ENCODE peak calls at places on chromosomes 7 and 10, in seven cellular contexts. K, M, S, P, Z, J and X are unnamed samples.

GRCh38 chr10:75197906-75198305 is 12.7 kb upstream of the VDAC2 start:
- DNase-seq in J (no peak), M (no peak), S (peak; percentile 17), P (no peak), K (no peak), Z (no peak), X (no peak)

GRCh38 chr7:55574062-55574717 is 1.9 kb upstream of the VOPP1 start:
- DNase-seq in M (no peak), Z (no peak), P (peak; percentile 28), J (no peak), K (no peak), S (no peak), X (no peak)

GRCh38 chr10:58299580-58299979 is 30.6 kb downstream of the CISD1 start:
- DNase-seq in K (peak; percentile 65), S (peak; percentile 73), J (peak; percentile 83), Z (peak; percentile 43), M (no peak), P (peak; percentile 57), X (peak; percentile 28)

GRCh38 chr7:27619492-27619891 is 43.2 kb downstream of the HIBADH start:
- DNase-seq in S (no peak), P (no peak), J (no peak), M (no peak), K (no peak), Z (no peak), X (no peak)

GRCh38 chr10:114571316-114571999 is 86.6 kb downstream of the ABLIM1 start:
- DNase-seq in P (no peak), M (no peak), K (peak; percentile 69), Z (no peak), S (peak; percentile 44), J (no peak), X (no peak)

GRCh38 chr10:112565434-112566053 is 118.5 kb downstream of the VTI1A start:
- DNase-seq in J (peak; percentile 60), Z (peak; percentile 28), K (peak; percentile 32), M (no peak), P (peak; percentile 72), S (peak; percentile 51), X (peak; percentile 14)

GRCh38 chr10:132016514-132016913 is 34.8 kb upstream of the BNIP3 start:
- DNase-seq in Z (no peak), P (no peak), K (no peak), M (no peak), S (no peak), J (no peak), X (no peak)

GRCh38 chr7:46356365-46356764 is 435.3 kb upstream of the IGFBP3 start:
- DNase-seq in J (no peak), P (no peak), K (no peak), S (peak; percentile 68), M (no peak), Z (no peak), X (no peak)

GRCh38 chr7:52475192-52475591 is 560.2 kb upstream of the POM121L12 start:
- DNase-seq in K (no peak), J (no peak), S (no peak), P (no peak), M (no peak), Z (no peak), X (no peak)

GRCh38 chr10:80155696-80156215 is 23.2 kb downstream of the PLAC9 start:
- DNase-seq in S (no peak), K (no peak), Z (no peak), P (no peak), J (no peak), M (no peak), X (no peak)

GRCh38 chr7:138138244-138138643 is 62.0 kb downstream of the AKR1D1 start:
- DNase-seq in J (no peak), M (no peak), S (no peak), Z (no peak), P (no peak), K (no peak), X (no peak)

GRCh38 chr7:2614646-2615330 is 17.0 kb upstream of the TTYH3 start:
- DNase-seq in S (peak; percentile 52), K (no peak), Z (no peak), P (no peak), J (no peak), M (no peak), X (no peak)

GRCh38 chr10:110820321-110820814 is 51.4 kb upstream of the PDCD4 start:
- DNase-seq in P (no peak), K (no peak), Z (peak; percentile 80), S (peak; percentile 48), J (no peak), M (peak; percentile 66), X (no peak)

GRCh38 chr7:156459582-156459981 is 181.0 kb upstream of the RNF32 start:
- DNase-seq in M (no peak), P (no peak), Z (no peak), S (no peak), K (no peak), J (no peak), X (no peak)

GRCh38 chr7:153541903-153542302 is 510.3 kb upstream of the DPP6 start:
- DNase-seq in K (no peak), S (no peak), J (no peak), M (no peak), Z (no peak), P (no peak), X (no peak)

GRCh38 chr10:122957474-122957873 is 3.4 kb upstream of the C10orf88 start:
- DNase-seq in Z (no peak), J (no peak), P (peak; percentile 1), S (no peak), M (no peak), K (no peak), X (no peak)

GRCh38 chr10:118423800-118424479 is 81.8 kb upstream of the FAM204A start:
- DNase-seq in P (peak; percentile 81), M (peak; percentile 84), K (peak; percentile 76), J (peak; percentile 79), S (peak; percentile 71), Z (peak; percentile 59), X (peak; percentile 53)

GRCh38 chr10:1130995-1131790 is 75.0 kb downstream of the WDR37 start:
- DNase-seq in P (no peak), J (no peak), S (no peak), Z (no peak), K (no peak), M (no peak), X (no peak)

DNA sequence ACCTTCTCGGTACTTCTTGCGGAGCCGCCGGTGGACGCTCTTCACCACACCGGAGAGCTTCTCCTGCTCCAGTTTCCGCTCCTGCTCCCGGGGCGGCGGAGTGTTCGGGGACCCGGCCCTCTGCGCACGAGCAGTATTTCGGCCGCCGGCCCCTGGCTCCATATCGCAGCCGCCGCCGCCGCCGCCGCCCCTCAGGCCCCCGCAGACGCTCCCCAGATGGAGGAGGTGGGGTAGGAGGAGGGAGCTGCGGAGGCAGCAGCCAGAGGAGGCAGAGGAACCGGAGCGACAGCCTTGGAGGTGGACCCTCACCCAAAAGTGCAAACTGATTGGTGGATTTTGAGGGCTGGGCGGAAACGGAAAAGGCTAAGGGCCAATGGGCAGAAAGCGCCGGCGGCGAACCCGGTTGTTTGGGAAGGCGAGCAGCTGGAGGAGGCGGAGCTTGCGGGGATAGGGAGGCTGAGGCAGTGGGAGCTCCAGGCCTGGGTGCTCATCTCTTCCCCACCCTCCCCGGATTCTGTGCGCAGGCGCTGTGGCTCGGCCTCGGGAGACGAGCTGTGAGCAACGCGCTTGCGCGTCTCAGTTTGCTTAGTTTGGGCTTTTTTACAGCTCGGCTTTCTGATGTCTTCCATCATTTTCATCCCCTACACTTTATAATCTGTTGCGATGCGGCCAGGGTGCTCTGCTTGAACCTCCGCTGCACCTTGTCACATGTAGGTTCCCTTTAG is 146.9 kb downstream of the GPR85 start:
- DNase-seq in Z (peak; percentile 99), M (peak; percentile 99), J (peak; percentile 100), S (peak; percentile 99), K (peak; percentile 100), P (peak; percentile 99), X (peak; percentile 89)
- TF ChIP-seq POLR2A in Z (peak; percentile 79), M (peak; percentile 24), J (peak; percentile 90), S (peak; percentile 73), K (peak; percentile 54), P (no peak), X (peak; percentile 56)

GRCh38 chr10:124742418-124743187 is 1.6 kb downstream of the FAM53B start:
- DNase-seq in P (no peak), J (peak; percentile 59), M (no peak), K (no peak), S (no peak), Z (no peak), X (no peak)

GRCh38 chr10:124740374-124741280 is 3.6 kb downstream of the FAM53B start:
- DNase-seq in J (no peak), K (peak; percentile 65), Z (peak; percentile 75), S (peak; percentile 45), P (peak; percentile 41), M (no peak), X (no peak)

GRCh38 chr10:124739996-124740373 is 4.2 kb downstream of the FAM53B start:
- DNase-seq in Z (no peak), P (no peak), K (no peak), J (no peak), M (peak; percentile 27), S (no peak), X (no peak)

GRCh38 chr10:124741922-124742417 is 2.2 kb downstream of the FAM53B start:
- DNase-seq in M (no peak), P (no peak), K (peak; percentile 19), S (peak; percentile 40), J (peak; percentile 37), Z (no peak), X (no peak)

GRCh38 chr10:124741281-124741921 is 2.8 kb downstream of the FAM53B start:
- DNase-seq in K (peak; percentile 91), M (peak; percentile 88), P (peak; percentile 64), S (peak; percentile 89), Z (peak; percentile 87), J (peak; percentile 85), X (peak; percentile 68)
- TF ChIP-seq POLR2A in K (no peak), M (no peak), P (no peak), S (no peak), Z (peak; percentile 12), J (no peak), X (no peak)

DNA sequence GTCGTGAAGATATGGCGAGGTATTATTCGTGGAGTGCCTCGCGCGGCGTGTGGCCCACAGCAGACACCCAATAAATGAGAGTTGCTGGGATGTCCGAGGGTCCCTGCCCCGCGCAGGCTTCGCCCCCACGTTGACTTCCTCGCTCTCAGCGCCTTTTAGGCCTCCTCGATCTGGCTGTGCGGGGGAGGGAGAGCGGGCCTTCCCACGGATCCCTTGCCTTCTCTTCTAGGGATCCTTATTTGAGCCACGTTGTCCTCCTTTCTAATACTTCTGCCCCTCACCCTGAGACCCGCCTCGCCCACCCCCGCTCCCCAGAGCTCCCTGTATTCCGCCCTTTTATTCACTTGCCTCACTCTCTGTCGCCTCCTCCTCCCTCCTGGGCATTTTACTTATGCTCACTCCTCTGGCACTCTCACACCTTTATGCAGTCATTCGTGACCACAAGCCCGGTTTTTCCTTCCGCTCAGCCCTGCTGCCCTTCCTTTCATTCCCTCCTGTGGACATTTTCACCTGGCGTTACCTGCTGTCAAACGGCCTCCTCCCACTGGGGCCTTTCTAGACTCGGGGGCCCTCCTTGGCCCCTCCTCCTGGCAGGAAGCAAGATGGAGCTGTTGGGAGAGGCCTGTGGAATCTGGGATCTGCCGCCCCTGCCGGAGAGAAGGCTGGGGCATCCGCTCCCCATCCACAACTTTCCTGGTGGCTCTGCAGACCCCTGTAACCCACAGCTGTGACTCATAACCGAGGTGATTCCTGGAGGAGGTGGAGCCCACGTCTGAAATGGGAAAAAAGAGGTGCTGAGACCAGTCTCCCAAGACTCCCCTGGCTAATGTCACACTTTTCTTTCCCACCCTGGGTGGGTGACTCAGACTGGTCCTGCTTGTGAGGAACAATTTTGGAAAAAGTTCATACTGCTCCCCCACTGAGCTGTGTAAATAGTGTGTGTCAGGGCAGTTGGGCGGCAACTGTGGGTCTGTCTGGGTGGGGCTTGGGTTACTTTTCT is 1.0 kb downstream of the VCL start:
- DNase-seq in K (peak; percentile 71), M (peak; percentile 71), S (peak; percentile 75), P (peak; percentile 86), Z (peak; percentile 67), J (peak; percentile 71), X (peak; percentile 63)
- TF ChIP-seq POLR2A in K (peak; percentile 80), M (peak; percentile 12), S (peak; percentile 76), P (peak; percentile 72), Z (no peak), J (no peak), X (peak; percentile 13)

GRCh38 chr10:72320676-72321247 is 34.0 kb downstream of the DNAJB12 start:
- DNase-seq in S (peak; percentile 77), K (peak; percentile 75), P (peak; percentile 99), J (peak; percentile 100), M (peak; percentile 70), Z (no peak), X (peak; percentile 100)
- TF ChIP-seq POLR2A in S (peak; percentile 37), K (no peak), P (peak; percentile 76), J (peak; percentile 88), M (no peak), Z (peak; percentile 33), X (no peak)